ENCODE peak calls at places on chromosome 3, in six cellular contexts. O, E, P, C, U and N are unnamed samples.

GRCh38 chr3:139520028-139520737 is 19.4 kb downstream of the RBP1 start:
- DNase-seq in O (no peak), E (peak; percentile 60), P (no peak), C (no peak), U (no peak), N (no peak)

GRCh38 chr3:152460936-152461335 is 192.2 kb downstream of the MBNL1 start:
- DNase-seq in O (no peak), E (no peak), P (no peak), C (no peak), U (no peak), N (no peak)

GRCh38 chr3:122227036-122227781 is 43.7 kb downstream of the CASR start:
- DNase-seq in O (no peak), E (no peak), P (peak; percentile 59), C (no peak), U (no peak), N (no peak)

GRCh38 chr3:172853911-172854648 is 103.6 kb downstream of the ECT2 start:
- DNase-seq in O (no peak), E (no peak), P (no peak), C (no peak), U (no peak), N (no peak)

GRCh38 chr3:138043266-138044029 is 33.5 kb downstream of the CLDN18 start:
- DNase-seq in O (no peak), E (no peak), P (no peak), C (no peak), U (no peak), N (no peak)

GRCh38 chr3:38136272-38136806 is 588 bp downstream of the ACAA1 start:
- DNase-seq in O (no peak), E (peak; percentile 57), P (no peak), C (no peak), U (peak; percentile 45), N (no peak)

GRCh38 chr3:101809178-101810022 is 30.4 kb downstream of the NXPE3 start:
- DNase-seq in O (no peak), E (peak; percentile 43), P (no peak), C (no peak), U (no peak), N (no peak)

GRCh38 chr3:59001675-59002074 is 48.1 kb downstream of the CFAP20DC start:
- DNase-seq in O (no peak), E (no peak), P (no peak), C (no peak), U (no peak), N (no peak)

GRCh38 chr3:194282436-194283122 is 68.5 kb downstream of the CPN2 start:
- DNase-seq in O (no peak), E (no peak), P (no peak), C (peak; percentile 6), U (peak; percentile 24), N (no peak)

GRCh38 chr3:190239325-190239724 is 82.9 kb downstream of the CLDN1 start:
- DNase-seq in O (no peak), E (no peak), P (no peak), C (no peak), U (no peak), N (no peak)

GRCh38 chr3:175150812-175151411 is 291.8 kb downstream of the NAALADL2 start:
- DNase-seq in O (no peak), E (no peak), P (no peak), C (no peak), U (peak; percentile 65), N (no peak)

GRCh38 chr3:147397155-147397888 is 9.0 kb downstream of the ZIC4 start:
- DNase-seq in O (no peak), E (no peak), P (no peak), C (no peak), U (no peak), N (no peak)

GRCh38 chr3:102237838-102238237 is 197.0 kb upstream of the ZPLD1 start:
- DNase-seq in O (no peak), E (no peak), P (no peak), C (no peak), U (no peak), N (no peak)

GRCh38 chr3:55484191-55484644 is 2.9 kb downstream of the WNT5A start:
- DNase-seq in O (no peak), E (no peak), P (no peak), C (no peak), U (no peak), N (no peak)

GRCh38 chr3:124520970-124521369 is 209.3 kb upstream of the UMPS start:
- DNase-seq in O (no peak), E (no peak), P (no peak), C (no peak), U (no peak), N (no peak)

GRCh38 chr3:187293514-187293870 is 2.0 kb upstream of the MASP1 start:
- DNase-seq in O (no peak), E (no peak), P (no peak), C (no peak), U (no peak), N (no peak)

GRCh38 chr3:178754852-178755510 is 218.7 kb downstream of the KCNMB2 start:
- DNase-seq in O (no peak), E (no peak), P (no peak), C (no peak), U (no peak), N (no peak)

GRCh38 chr3:52028572-52028971 is 27.8 kb downstream of the DUSP7 start:
- DNase-seq in O (peak; percentile 72), E (no peak), P (no peak), C (no peak), U (no peak), N (no peak)

GRCh38 chr3:37559461-37559860 is 302.2 kb upstream of the CTDSPL start:
- DNase-seq in O (no peak), E (no peak), P (no peak), C (no peak), U (no peak), N (no peak)

GRCh38 chr3:147930417-147930816 is 521.3 kb downstream of the ZIC1 start:
- DNase-seq in O (no peak), E (no peak), P (no peak), C (no peak), U (no peak), N (no peak)

GRCh38 chr3:64935995-64936394 is 248.2 kb upstream of the ADAMTS9 start:
- DNase-seq in O (no peak), E (no peak), P (no peak), C (no peak), U (no peak), N (no peak)

GRCh38 chr3:172104471-172105072 is 65.2 kb downstream of the FNDC3B start:
- DNase-seq in O (no peak), E (peak; percentile 73), P (no peak), C (no peak), U (no peak), N (no peak)

GRCh38 chr3:157472648-157473047 is 30.6 kb downstream of the VEPH1 start:
- DNase-seq in O (no peak), E (no peak), P (no peak), C (no peak), U (no peak), N (no peak)

GRCh38 chr3:52779411-52780297 is 2.3 kb downstream of the ITIH1 start:
- DNase-seq in O (no peak), E (peak; percentile 3), P (no peak), C (no peak), U (no peak), N (no peak)

GRCh38 chr3:105686324-105686897 is 182.4 kb downstream of the CBLB start:
- DNase-seq in O (no peak), E (no peak), P (no peak), C (no peak), U (no peak), N (no peak)

GRCh38 chr3:194481525-194482195 is 5.1 kb downstream of the ATP13A3 start:
- DNase-seq in O (no peak), E (no peak), P (no peak), C (no peak), U (no peak), N (no peak)

GRCh38 chr3:40456940-40457823 is at the start of gene RPL14:
- DNase-seq in O (peak; percentile 96), E (peak; percentile 97), P (peak; percentile 95), C (peak; percentile 96), U (peak; percentile 95), N (peak; percentile 72)

GRCh38 chr3:40456279-40456939 is 730 bp upstream of the RPL14 start:
- DNase-seq in O (no peak), E (no peak), P (no peak), C (peak; percentile 23), U (no peak), N (no peak)

GRCh38 chr3:40453933-40454332 is 3.2 kb upstream of the RPL14 start:
- DNase-seq in O (no peak), E (no peak), P (no peak), C (no peak), U (no peak), N (no peak)

GRCh38 chr3:40455328-40455727 is 1.8 kb upstream of the RPL14 start:
- DNase-seq in O (no peak), E (no peak), P (no peak), C (no peak), U (no peak), N (no peak)

DNA sequence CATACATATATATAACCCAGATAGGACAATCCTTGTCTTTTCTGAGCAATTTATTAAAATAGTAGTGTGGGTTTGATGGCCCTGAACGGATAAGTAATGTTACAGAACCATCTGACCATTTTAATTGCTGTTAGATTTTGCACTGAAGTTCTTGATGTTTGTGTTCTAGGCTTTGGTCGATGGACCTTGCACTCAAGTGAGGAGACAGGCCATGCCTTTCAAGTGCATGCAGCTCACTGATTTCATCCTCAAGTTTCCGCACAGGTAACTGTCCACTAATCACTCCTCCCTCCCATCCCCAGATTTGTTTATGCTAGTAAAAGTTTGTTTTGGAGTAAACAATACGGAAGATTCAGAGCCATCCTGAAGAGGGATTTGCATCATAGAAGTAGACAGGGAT is 1.3 kb downstream of the RPL14 start:
- DNase-seq in O (no peak), E (no peak), P (no peak), C (no peak), U (no peak), N (no peak)
- H3K4me3 ChIP-seq in O (no peak overlapping the region), E (no peak overlapping the region), P (peak overlapping the region; percentile 93), C (peak overlapping the region; percentile 84), U (peak overlapping the region; percentile 66), N (peak overlapping the region; percentile 91)

GRCh38 chr3:123344941-123345594 is 103.8 kb downstream of the ADCY5 start:
- DNase-seq in O (no peak), E (no peak), P (no peak), C (no peak), U (peak; percentile 23), N (no peak)
- TF ChIP-seq CTCF in O (no peak), E (no peak), P (no peak), C (no peak), U (no peak), N (no peak)

GRCh38 chr3:185526349-185526951 is 25.9 kb downstream of the LIPH start:
- DNase-seq in O (no peak), E (no peak), P (no peak), C (no peak), U (no peak), N (no peak)
- H3K27ac ChIP-seq in O (no peak overlapping the region), E (no peak overlapping the region), P (no peak overlapping the region), C (no peak overlapping the region), U (no peak overlapping the region), N (no peak overlapping the region)

DNA sequence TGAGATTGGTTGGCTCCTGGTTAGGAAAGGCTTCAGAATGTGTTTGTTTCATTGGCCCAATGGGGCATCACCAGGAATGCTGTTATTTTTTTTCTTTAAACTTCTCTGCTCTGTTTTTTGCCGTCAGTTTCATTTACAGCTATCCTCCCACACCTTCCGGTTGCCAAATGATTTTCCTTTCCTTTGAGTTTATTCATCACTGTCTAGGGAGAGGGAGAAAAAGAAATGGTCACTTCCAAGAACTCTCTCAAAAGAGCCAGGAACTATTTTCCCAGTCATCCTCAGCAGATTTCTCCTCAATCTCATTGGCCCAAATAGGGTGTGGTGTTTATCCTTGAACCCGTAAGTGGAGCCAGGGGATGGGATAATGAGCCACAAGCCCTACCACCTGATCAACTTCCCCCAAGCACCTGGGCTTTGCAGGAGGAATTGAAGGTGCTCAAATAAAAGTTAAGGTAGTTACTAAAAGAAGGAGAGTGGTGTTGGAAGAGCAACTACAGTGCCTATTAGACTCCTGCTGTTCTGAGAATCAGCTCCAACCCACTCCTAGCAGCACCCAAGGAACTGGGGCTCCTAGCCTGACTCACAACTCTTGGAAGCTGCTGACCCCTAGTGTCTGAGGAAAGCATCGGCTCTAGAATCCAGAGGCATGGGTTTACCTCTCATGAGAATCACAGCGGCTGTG is 183.8 kb upstream of the IL12A start:
- DNase-seq in O (peak; percentile 79), E (peak; percentile 60), P (no peak), C (peak; percentile 79), U (no peak), N (no peak)
- H3K4me3 ChIP-seq in O (no peak overlapping the region), E (no peak overlapping the region), P (no peak overlapping the region), C (no peak overlapping the region), U (no peak overlapping the region), N (no peak overlapping the region)